ENCODE peak calls at places on chromosome 20, in seven cellular contexts. One of them, this sample, is unnamed.

GRCh38 chr20:63006611-63007471 is at the start of gene BHLHE23:
- DNase-seq in A172: no peak
- DNase-seq in aorta: no peak
- DNase-seq in MM.1S: no peak
- DNase-seq in amygdala: no peak
- DNase-seq in GM18507: no peak
- DNase-seq in NAMALWA: no peak
- DNase-seq in this sample: no peak

GRCh38 chr20:37593710-37594109 is 66.0 kb upstream of the BLCAP start:
- DNase-seq in A172: no peak
- DNase-seq in aorta: no peak
- DNase-seq in MM.1S: no peak
- DNase-seq in amygdala: no peak
- DNase-seq in GM18507: no peak
- DNase-seq in NAMALWA: no peak
- DNase-seq in this sample: no peak

GRCh38 chr20:54091120-54091480 is 20.7 kb upstream of the BCAS1 start:
- DNase-seq in A172: no peak
- DNase-seq in aorta: no peak
- DNase-seq in MM.1S: no peak
- DNase-seq in amygdala: no peak
- DNase-seq in GM18507: no peak
- DNase-seq in NAMALWA: no peak
- DNase-seq in this sample: no peak

GRCh38 chr20:11703119-11703518 is 214.6 kb upstream of the BTBD3 start:
- DNase-seq in A172: no peak
- DNase-seq in aorta: no peak
- DNase-seq in MM.1S: no peak
- DNase-seq in amygdala: no peak
- DNase-seq in GM18507: no peak
- DNase-seq in NAMALWA: no peak
- DNase-seq in this sample: no peak

GRCh38 chr20:53911301-53911700 is 159.1 kb downstream of the BCAS1 start:
- DNase-seq in A172: no peak
- DNase-seq in aorta: no peak
- DNase-seq in MM.1S: no peak
- DNase-seq in amygdala: no peak
- DNase-seq in GM18507: no peak
- DNase-seq in NAMALWA: no peak
- DNase-seq in this sample: no peak

GRCh38 chr20:62606551-62607201 is 35.6 kb upstream of the SLCO4A1 start:
- DNase-seq in A172: peak; percentile 74
- DNase-seq in aorta: no peak
- DNase-seq in MM.1S: no peak
- DNase-seq in amygdala: no peak
- DNase-seq in GM18507: no peak
- DNase-seq in NAMALWA: peak; percentile 88
- DNase-seq in this sample: no peak

GRCh38 chr20:46666818-46667515 is 15.7 kb upstream of the SLC13A3 start:
- DNase-seq in A172: no peak
- DNase-seq in aorta: no peak
- DNase-seq in MM.1S: no peak
- DNase-seq in amygdala: no peak
- DNase-seq in GM18507: no peak
- DNase-seq in NAMALWA: no peak
- DNase-seq in this sample: no peak

GRCh38 chr20:46758929-46759669 is 49.6 kb downstream of the SLC2A10 start:
- DNase-seq in A172: no peak
- DNase-seq in aorta: no peak
- DNase-seq in MM.1S: no peak
- DNase-seq in amygdala: no peak
- DNase-seq in GM18507: no peak
- DNase-seq in NAMALWA: no peak
- DNase-seq in this sample: no peak

GRCh38 chr20:44336725-44337380 is at the start of gene R3HDML:
- DNase-seq in A172: no peak
- DNase-seq in aorta: no peak
- DNase-seq in MM.1S: no peak
- DNase-seq in amygdala: no peak
- DNase-seq in GM18507: no peak
- DNase-seq in NAMALWA: no peak
- DNase-seq in this sample: no peak

GRCh38 chr20:50582591-50583234 is 72.5 kb downstream of the PTPN1 start:
- DNase-seq in A172: no peak
- DNase-seq in aorta: peak; percentile 65
- DNase-seq in MM.1S: no peak
- DNase-seq in amygdala: no peak
- DNase-seq in GM18507: no peak
- DNase-seq in NAMALWA: peak; percentile 78
- DNase-seq in this sample: no peak

GRCh38 chr20:23243791-23244190 is 106.8 kb upstream of the NXT1 start:
- DNase-seq in A172: no peak
- DNase-seq in aorta: no peak
- DNase-seq in MM.1S: no peak
- DNase-seq in amygdala: no peak
- DNase-seq in GM18507: no peak
- DNase-seq in NAMALWA: no peak
- DNase-seq in this sample: no peak

GRCh38 chr20:19784511-19785172 is 26.6 kb downstream of the RIN2 start:
- DNase-seq in A172: peak; percentile 84
- DNase-seq in aorta: no peak
- DNase-seq in MM.1S: peak; percentile 73
- DNase-seq in amygdala: peak; percentile 12
- DNase-seq in GM18507: peak; percentile 12
- DNase-seq in NAMALWA: peak; percentile 75
- DNase-seq in this sample: peak; percentile 69

GRCh38 chr20:8043687-8044278 is 24.2 kb upstream of the TMX4 start:
- DNase-seq in A172: peak; percentile 58
- DNase-seq in aorta: no peak
- DNase-seq in MM.1S: peak; percentile 71
- DNase-seq in amygdala: no peak
- DNase-seq in GM18507: peak; percentile 23
- DNase-seq in NAMALWA: peak; percentile 73
- DNase-seq in this sample: peak; percentile 53

GRCh38 chr20:7967199-7967844 is 27.1 kb upstream of the HAO1 start:
- DNase-seq in A172: peak; percentile 16
- DNase-seq in aorta: no peak
- DNase-seq in MM.1S: no peak
- DNase-seq in amygdala: no peak
- DNase-seq in GM18507: no peak
- DNase-seq in NAMALWA: no peak
- DNase-seq in this sample: no peak

GRCh38 chr20:11796041-11796440 is 121.7 kb upstream of the BTBD3 start:
- DNase-seq in A172: peak; percentile 91
- DNase-seq in aorta: no peak
- DNase-seq in MM.1S: no peak
- DNase-seq in amygdala: no peak
- DNase-seq in GM18507: no peak
- DNase-seq in NAMALWA: no peak
- DNase-seq in this sample: peak; percentile 28

GRCh38 chr20:56249244-56249955 is 868 bp downstream of the MC3R start:
- DNase-seq in A172: peak; percentile 8
- DNase-seq in aorta: no peak
- DNase-seq in MM.1S: peak; percentile 48
- DNase-seq in amygdala: no peak
- DNase-seq in GM18507: no peak
- DNase-seq in NAMALWA: no peak
- DNase-seq in this sample: no peak

GRCh38 chr20:19692685-19693119 is 65.4 kb upstream of the RIN2 start:
- DNase-seq in A172: peak; percentile 45
- DNase-seq in aorta: peak; percentile 90
- DNase-seq in MM.1S: peak; percentile 58
- DNase-seq in amygdala: no peak
- DNase-seq in GM18507: peak; percentile 26
- DNase-seq in NAMALWA: peak; percentile 51
- DNase-seq in this sample: peak; percentile 44

GRCh38 chr20:19015890-19016465 is 196.5 kb upstream of the SLC24A3 start:
- DNase-seq in A172: peak; percentile 46
- DNase-seq in aorta: no peak
- DNase-seq in MM.1S: no peak
- DNase-seq in amygdala: no peak
- DNase-seq in GM18507: no peak
- DNase-seq in NAMALWA: no peak
- DNase-seq in this sample: no peak

GRCh38 chr20:50213531-50214106 is 23.0 kb downstream of the CEBPB start:
- DNase-seq in A172: no peak
- DNase-seq in aorta: no peak
- DNase-seq in MM.1S: no peak
- DNase-seq in amygdala: no peak
- DNase-seq in GM18507: no peak
- DNase-seq in NAMALWA: no peak
- DNase-seq in this sample: no peak

GRCh38 chr20:6746901-6747609 is 20.4 kb upstream of the BMP2 start:
- DNase-seq in A172: no peak
- DNase-seq in aorta: no peak
- DNase-seq in MM.1S: no peak
- DNase-seq in amygdala: no peak
- DNase-seq in GM18507: no peak
- DNase-seq in NAMALWA: peak; percentile 20
- DNase-seq in this sample: no peak

GRCh38 chr20:47493175-47493953 is 8.3 kb upstream of the NCOA3 start:
- DNase-seq in A172: peak; percentile 53
- DNase-seq in aorta: peak; percentile 94
- DNase-seq in MM.1S: peak; percentile 55
- DNase-seq in amygdala: no peak
- DNase-seq in GM18507: no peak
- DNase-seq in NAMALWA: peak; percentile 77
- DNase-seq in this sample: peak; percentile 84

GRCh38 chr20:5596401-5597193 is 153.6 kb upstream of the SHLD1 start:
- DNase-seq in A172: no peak
- DNase-seq in aorta: no peak
- DNase-seq in MM.1S: peak; percentile 84
- DNase-seq in amygdala: no peak
- DNase-seq in GM18507: no peak
- DNase-seq in NAMALWA: no peak
- DNase-seq in this sample: no peak

GRCh38 chr20:46962452-46963195 is 68.0 kb downstream of the EYA2 start:
- DNase-seq in A172: no peak
- DNase-seq in aorta: no peak
- DNase-seq in MM.1S: no peak
- DNase-seq in amygdala: no peak
- DNase-seq in GM18507: no peak
- DNase-seq in NAMALWA: no peak
- DNase-seq in this sample: no peak

GRCh38 chr20:10242166-10242565 is 23.5 kb downstream of the SNAP25 start:
- DNase-seq in A172: no peak
- DNase-seq in aorta: no peak
- DNase-seq in MM.1S: no peak
- DNase-seq in amygdala: no peak
- DNase-seq in GM18507: no peak
- DNase-seq in NAMALWA: no peak
- DNase-seq in this sample: no peak

GRCh38 chr20:35497780-35498189 is 31.7 kb downstream of the C20orf173 start:
- DNase-seq in A172: no peak
- DNase-seq in aorta: peak; percentile 86
- DNase-seq in MM.1S: no peak
- DNase-seq in amygdala: peak; percentile 9
- DNase-seq in GM18507: no peak
- DNase-seq in NAMALWA: no peak
- DNase-seq in this sample: no peak

GRCh38 chr20:50520222-50520877 is 10.2 kb downstream of the PTPN1 start:
- DNase-seq in A172: no peak
- DNase-seq in aorta: no peak
- DNase-seq in MM.1S: no peak
- DNase-seq in amygdala: no peak
- DNase-seq in GM18507: no peak
- DNase-seq in NAMALWA: no peak
- DNase-seq in this sample: no peak

This sample was measured in HTR-8/SVneo.